ENCODE peak calls at places on chromosome 21, in seven cellular contexts. P, F, U, K, V, X and T are unnamed samples.

GRCh38 chr21:42644223-42645208 is 8.9 kb upstream of the PDE9A start:
- DNase-seq in P (peak; percentile 8), K (no peak), U (no peak), X (peak; percentile 75), F (no peak), V (no peak), T (no peak)

GRCh38 chr21:25501996-25502665 is 105.2 kb downstream of the MRPL39 start:
- DNase-seq in F (no peak), U (no peak), V (no peak), P (no peak), X (no peak), K (no peak), T (no peak)

GRCh38 chr21:28776251-28776650 is 216.4 kb downstream of the LTN1 start:
- DNase-seq in P (peak; percentile 79), K (no peak), X (peak; percentile 83), V (no peak), U (no peak), F (no peak), T (no peak)

GRCh38 chr21:32256873-32257620 is 21.8 kb downstream of the MIS18A start:
- DNase-seq in U (no peak), P (peak; percentile 48), F (no peak), X (peak; percentile 94), K (peak; percentile 89), V (peak; percentile 63), T (no peak)

GRCh38 chr21:29130234-29130993 is at the start of gene MAP3K7CL:
- DNase-seq in X (peak; percentile 98), P (peak; percentile 100), U (no peak), K (no peak), V (peak; percentile 61), F (no peak), T (peak; percentile 89)

GRCh38 chr21:29218749-29219148 is 80.0 kb upstream of the BACH1 start:
- DNase-seq in K (peak; percentile 16), V (no peak), U (no peak), X (no peak), F (no peak), P (no peak), T (no peak)

GRCh38 chr21:41610042-41610839 is 102.3 kb upstream of the TMPRSS2 start:
- DNase-seq in X (peak; percentile 60), F (no peak), K (peak; percentile 36), U (no peak), P (no peak), V (peak; percentile 40), T (no peak)

GRCh38 chr21:46633561-46633960 is 1.9 kb upstream of the PRMT2 start:
- DNase-seq in P (no peak), K (no peak), V (no peak), X (no peak), U (no peak), F (no peak), T (no peak)

GRCh38 chr21:34886554-34887385 is 162.3 kb downstream of the RUNX1 start:
- DNase-seq in U (no peak), P (no peak), F (no peak), K (no peak), V (peak; percentile 26), X (peak; percentile 45), T (no peak)

GRCh38 chr21:28867401-28867800 is 125.3 kb downstream of the LTN1 start:
- DNase-seq in P (no peak), X (peak; percentile 30), V (no peak), U (no peak), K (no peak), F (no peak), T (no peak)

GRCh38 chr21:26169061-26169610 is 1.4 kb downstream of the APP start:
- DNase-seq in F (peak; percentile 9), P (no peak), K (peak; percentile 26), V (peak; percentile 41), U (no peak), X (peak; percentile 77), T (no peak)

GRCh38 chr21:30209571-30209970 is 6.3 kb downstream of the CLDN8 start:
- DNase-seq in F (no peak), P (no peak), V (no peak), U (no peak), X (no peak), K (no peak), T (no peak)

GRCh38 chr21:27674037-27674436 is 707.1 kb upstream of the ADAMTS5 start:
- DNase-seq in P (peak; percentile 85), X (peak; percentile 77), K (no peak), U (no peak), V (no peak), F (no peak), T (no peak)

GRCh38 chr21:38769253-38769780 is 36.4 kb upstream of the ETS2 start:
- DNase-seq in U (no peak), F (no peak), K (peak; percentile 13), P (peak; percentile 62), V (no peak), X (peak; percentile 84), T (no peak)

GRCh38 chr21:44653656-44654575 is 543 bp downstream of the KRTAP12-4 start:
- DNase-seq in F (peak; percentile 22), U (peak; percentile 38), V (no peak), K (no peak), P (no peak), X (no peak), T (no peak)

GRCh38 chr21:19123053-19123452 is 719.5 kb upstream of the TMPRSS15 start:
- DNase-seq in V (no peak), F (no peak), X (no peak), U (no peak), P (no peak), K (no peak), T (no peak)

GRCh38 chr21:45974073-45975016 is 7.2 kb upstream of the COL6A1 start:
- DNase-seq in X (peak; percentile 84), U (no peak), P (no peak), F (no peak), V (no peak), K (no peak), T (no peak)